ENCODE peak calls at places on chromosomes 5 and 9, in five cellular contexts. F is GM10248; H is GM12865; X is NAMALWA; W is activated CD4-positive, alpha-beta T cell treated with anti-CD3 and anti-CD28 coated beads, Interleukin-2, amount 10 ng/mL, durations not matched to agents 7 days and 5 days. G is an unnamed sample.

GRCh38 chr9:121861501-121862180 is 210.2 kb downstream of the DAB2IP start:
- DNase-seq in W (no peak), F (peak; percentile 38), H (peak; percentile 38), X (peak; percentile 36), G (no peak)

GRCh38 chr5:106797996-106798395 is 872.7 kb downstream of the EFNA5 start:
- DNase-seq in H (no peak), X (no peak), F (no peak), W (no peak), G (no peak)

GRCh38 chr9:22986556-22986955 is 539.9 kb downstream of the DMRTA1 start:
- DNase-seq in W (no peak), H (no peak), F (no peak), X (no peak), G (no peak)

GRCh38 chr5:31585519-31586270 is 53.2 kb upstream of the PDZD2 start:
- DNase-seq in W (no peak), X (no peak), H (no peak), F (no peak), G (no peak)

GRCh38 chr9:134664446-134664845 is 22.8 kb downstream of the COL5A1 start:
- DNase-seq in F (no peak), X (no peak), W (no peak), H (no peak), G (no peak)

GRCh38 chr5:161549106-161549505 is 2.6 kb upstream of the GABRB2 start:
- DNase-seq in H (no peak), W (no peak), X (no peak), F (no peak), G (no peak)

GRCh38 chr9:92481029-92481633 is 1.2 kb downstream of the ASPN start:
- DNase-seq in W (no peak), H (peak; percentile 34), F (peak; percentile 28), X (no peak), G (no peak)

GRCh38 chr5:53438486-53439472 is 41.6 kb upstream of the FST start:
- DNase-seq in X (peak; percentile 7), W (no peak), F (no peak), H (no peak), G (no peak)

GRCh38 chr5:72510610-72511121 is 3.5 kb upstream of the ZNF366 start:
- DNase-seq in X (no peak), F (no peak), W (no peak), H (peak; percentile 67), G (peak; percentile 30)

G was measured in GM06990.